ENCODE peak calls at places on chromosomes 1 and 21, in ten cellular contexts. E is endothelial cell; X is AG08395; R is CD4-positive, alpha-beta T cell; J is astrocyte of the spinal cord; B is MG63; A is fibroblast of pulmonary artery; G is LoVo; S is heart left ventricle; L is stomach. D is an unnamed sample.

GRCh38 chr1:179175011-179175934 is 54.2 kb downstream of the ABL2 start:
- DNase-seq in E (no peak), X (peak), R (no peak), J (peak), B (peak), A (peak), G (no peak), S (no peak), L (no peak), D (no peak)

GRCh38 chr1:19651141-19651737 is 7.1 kb downstream of the NBL1 start:
- DNase-seq in E (peak), X (peak), R (peak), J (peak), B (peak), A (peak), G (no peak), S (peak), L (peak), D (peak)

GRCh38 chr1:100710881-100711660 is 8.5 kb upstream of the VCAM1 start:
- DNase-seq in E (no peak), X (peak), R (no peak), J (no peak), B (no peak), A (peak), G (no peak), S (no peak), L (no peak), D (no peak)

GRCh38 chr21:29299906-29300546 is 1.3 kb downstream of the BACH1 start:
- DNase-seq in E (peak), X (peak), R (peak), J (peak), B (peak), A (peak), G (peak), S (peak), L (peak), D (peak)

GRCh38 chr1:2212542-2213491 is 15.3 kb upstream of the SKI start:
- DNase-seq in E (peak), X (peak), R (peak), J (peak), B (peak), A (peak), G (peak), S (peak), L (peak), D (peak)

GRCh38 chr1:53559391-53559815 is 100.2 kb downstream of the DMRTB1 start:
- DNase-seq in E (no peak), X (no peak), R (no peak), J (no peak), B (no peak), A (no peak), G (no peak), S (no peak), L (no peak), D (no peak)

GRCh38 chr21:42552407-42553336 is 39.0 kb downstream of the SLC37A1 start:
- DNase-seq in E (no peak), X (no peak), R (no peak), J (no peak), B (no peak), A (no peak), G (no peak), S (no peak), L (no peak), D (no peak)

GRCh38 chr1:164733070-164733469 is 174.1 kb downstream of the PBX1 start:
- DNase-seq in E (no peak), X (peak), R (no peak), J (peak), B (no peak), A (peak), G (no peak), S (no peak), L (no peak), D (no peak)

GRCh38 chr1:207032528-207033017 is at the start of gene C1orf116:
- DNase-seq in E (no peak), X (no peak), R (no peak), J (no peak), B (no peak), A (no peak), G (peak), S (no peak), L (peak), D (peak)

GRCh38 chr1:197763769-197764168 is 11.5 kb downstream of the DENND1B start:
- DNase-seq in E (no peak), X (no peak), R (no peak), J (no peak), B (no peak), A (no peak), G (no peak), S (no peak), L (no peak), D (no peak)

GRCh38 chr1:216566809-216567208 is 143.6 kb upstream of the USH2A start:
- DNase-seq in E (no peak), X (peak), R (no peak), J (peak), B (no peak), A (peak), G (no peak), S (no peak), L (no peak), D (no peak)

GRCh38 chr21:44874497-44875331 is 1.2 kb upstream of the PTTG1IP start:
- DNase-seq in E (peak), X (no peak), R (peak), J (no peak), B (peak), A (peak), G (no peak), S (peak), L (peak), D (no peak)

GRCh38 chr1:33634806-33635205 is 162.4 kb downstream of the ZSCAN20 start:
- DNase-seq in E (peak), X (peak), R (no peak), J (peak), B (peak), A (peak), G (peak), S (no peak), L (peak), D (peak)

GRCh38 chr1:178935610-178936009 is 64.7 kb upstream of the ANGPTL1 start:
- DNase-seq in E (no peak), X (no peak), R (no peak), J (no peak), B (no peak), A (no peak), G (no peak), S (no peak), L (no peak), D (no peak)

GRCh38 chr1:187691439-187691838 is 862.7 kb downstream of the PLA2G4A start:
- DNase-seq in E (no peak), X (no peak), R (no peak), J (peak), B (no peak), A (peak), G (peak), S (no peak), L (no peak), D (peak)

GRCh38 chr1:218357211-218357892 is 12.2 kb downstream of the TGFB2 start:
- DNase-seq in E (no peak), X (no peak), R (no peak), J (no peak), B (no peak), A (peak), G (no peak), S (no peak), L (no peak), D (no peak)

GRCh38 chr1:66943361-66943969 is 18.7 kb downstream of the MIER1 start:
- DNase-seq in E (no peak), X (no peak), R (no peak), J (no peak), B (peak), A (no peak), G (no peak), S (no peak), L (no peak), D (no peak)

GRCh38 chr1:77412069-77412793 is 130.4 kb downstream of the AK5 start:
- DNase-seq in E (no peak), X (no peak), R (no peak), J (peak), B (peak), A (peak), G (peak), S (no peak), L (no peak), D (no peak)

GRCh38 chr1:25703671-25704637 is 87.4 kb downstream of the MAN1C1 start:
- DNase-seq in E (peak), X (no peak), R (peak), J (no peak), B (no peak), A (no peak), G (no peak), S (no peak), L (no peak), D (no peak)

GRCh38 chr1:41878911-41879310 is 39.8 kb downstream of the HIVEP3 start:
- DNase-seq in E (no peak), X (no peak), R (no peak), J (no peak), B (no peak), A (no peak), G (no peak), S (no peak), L (no peak), D (no peak)

GRCh38 chr1:7608628-7609295 is 162.3 kb upstream of the VAMP3 start:
- DNase-seq in E (no peak), X (no peak), R (no peak), J (no peak), B (peak), A (no peak), G (no peak), S (no peak), L (no peak), D (peak)

GRCh38 chr1:45815667-45816458 is 12.5 kb downstream of the MAST2 start:
- DNase-seq in E (no peak), X (peak), R (no peak), J (no peak), B (no peak), A (peak), G (no peak), S (no peak), L (no peak), D (no peak)

GRCh38 chr1:67515324-67516080 is 85.3 kb upstream of the SERBP1 start:
- DNase-seq in E (no peak), X (no peak), R (no peak), J (no peak), B (no peak), A (no peak), G (no peak), S (no peak), L (no peak), D (no peak)

GRCh38 chr1:230159580-230159979 is 92.5 kb downstream of the GALNT2 start:
- DNase-seq in E (no peak), X (no peak), R (no peak), J (no peak), B (no peak), A (no peak), G (no peak), S (peak), L (no peak), D (peak)

GRCh38 chr1:52037402-52037814 is 3.8 kb upstream of the KTI12 start:
- DNase-seq in E (no peak), X (no peak), R (no peak), J (no peak), B (no peak), A (peak), G (no peak), S (no peak), L (no peak), D (peak)

GRCh38 chr1:206581571-206581981 is 30.7 kb downstream of the EIF2D start:
- DNase-seq in E (no peak), X (no peak), R (peak), J (no peak), B (no peak), A (no peak), G (no peak), S (peak), L (no peak), D (no peak)

GRCh38 chr1:181936269-181936668 is 125.2 kb downstream of the ZNF648 start:
- DNase-seq in E (no peak), X (no peak), R (no peak), J (no peak), B (no peak), A (no peak), G (no peak), S (no peak), L (no peak), D (no peak)

GRCh38 chr1:39508857-39509305 is 17.4 kb downstream of the BMP8A start:
- DNase-seq in E (no peak), X (no peak), R (no peak), J (peak), B (no peak), A (peak), G (no peak), S (no peak), L (no peak), D (peak)

GRCh38 chr1:7705048-7705907 is 65.8 kb upstream of the VAMP3 start:
- DNase-seq in E (peak), X (no peak), R (peak), J (no peak), B (no peak), A (no peak), G (no peak), S (peak), L (peak), D (no peak)

GRCh38 chr1:247441621-247442020 is 16.3 kb downstream of the OR2B11 start:
- DNase-seq in E (no peak), X (no peak), R (no peak), J (no peak), B (no peak), A (no peak), G (no peak), S (no peak), L (no peak), D (no peak)

GRCh38 chr1:44500181-44501021 is 95.3 kb downstream of the RNF220 start:
- DNase-seq in E (peak), X (peak), R (no peak), J (peak), B (no peak), A (peak), G (no peak), S (peak), L (no peak), D (peak)

GRCh38 chr1:9233241-9233941 is 1.2 kb upstream of the H6PD start:
- DNase-seq in E (no peak), X (peak), R (no peak), J (peak), B (peak), A (peak), G (no peak), S (peak), L (peak), D (peak)

GRCh38 chr1:209884665-209885117 is 53.3 kb upstream of the SYT14 start:
- DNase-seq in E (no peak), X (peak), R (no peak), J (peak), B (peak), A (peak), G (peak), S (no peak), L (peak), D (peak)

GRCh38 chr1:84259989-84260388 is 41.5 kb upstream of the SAMD13 start:
- DNase-seq in E (no peak), X (no peak), R (no peak), J (no peak), B (no peak), A (no peak), G (no peak), S (no peak), L (no peak), D (no peak)

GRCh38 chr21:44704636-44705001 is 6.8 kb downstream of the TSPEAR start:
- DNase-seq in E (no peak), X (no peak), R (no peak), J (no peak), B (no peak), A (no peak), G (no peak), S (no peak), L (no peak), D (no peak)

GRCh38 chr1:64038965-64039926 is 164.2 kb upstream of the UBE2U start:
- DNase-seq in E (no peak), X (peak), R (no peak), J (peak), B (peak), A (peak), G (peak), S (peak), L (peak), D (no peak)

D was measured in HepG2.